ENCODE peak calls at places on chromosomes 7 and 10, in eight cellular contexts. I, T, U, Z, L, Q, N and X are unnamed samples.

GRCh38 chr7:51040777-51041176 is 258.1 kb upstream of the GRB10 start:
- DNase-seq in Q (no peak), T (no peak), N (no peak), I (no peak), L (no peak), U (no peak), Z (no peak), X (no peak)

GRCh38 chr10:116716381-116716780 is 26.0 kb downstream of the HSPA12A start:
- DNase-seq in T (no peak), I (no peak), Q (no peak), Z (no peak), L (no peak), U (no peak), N (no peak), X (no peak)

GRCh38 chr7:141053626-141054025 is 20.2 kb upstream of the TMEM178B start:
- DNase-seq in Z (peak), L (no peak), I (peak), T (no peak), Q (no peak), N (peak), U (no peak), X (no peak)

GRCh38 chr10:50216894-50217293 is 34.4 kb downstream of the ASAH2 start:
- DNase-seq in T (no peak), N (no peak), I (no peak), Z (no peak), Q (no peak), L (no peak), U (no peak), X (peak)

GRCh38 chr10:71746344-71747037 is 26.8 kb downstream of the VSIR start:
- DNase-seq in T (no peak), U (no peak), I (no peak), Z (no peak), N (no peak), Q (no peak), L (no peak), X (peak)

GRCh38 chr10:60341969-60342368 is 47.7 kb downstream of the ANK3 start:
- DNase-seq in L (no peak), Z (no peak), Q (no peak), N (no peak), T (no peak), I (no peak), U (no peak), X (no peak)

GRCh38 chr7:140485463-140486265 is 6.4 kb upstream of the MKRN1 start:
- DNase-seq in Q (no peak), T (no peak), Z (no peak), N (no peak), U (no peak), L (no peak), I (no peak), X (no peak)

GRCh38 chr7:50212016-50212325 is 92.5 kb upstream of the IKZF1 start:
- DNase-seq in Q (no peak), I (no peak), N (no peak), T (no peak), Z (no peak), U (no peak), L (no peak), X (no peak)

GRCh38 chr7:70512719-70513118 is 619.2 kb upstream of the GALNT17 start:
- DNase-seq in Q (no peak), N (no peak), L (no peak), T (no peak), Z (no peak), U (no peak), I (no peak), X (no peak)

GRCh38 chr10:61847087-61847486 is 54.4 kb upstream of the ARID5B start:
- DNase-seq in Z (peak), U (no peak), L (no peak), N (no peak), I (no peak), T (no peak), Q (no peak), X (no peak)

GRCh38 chr7:130994378-130995115 is 260.5 kb upstream of the KLF14 start:
- DNase-seq in I (no peak), Q (no peak), U (no peak), L (peak), Z (no peak), T (no peak), N (no peak), X (no peak)